ENCODE peak calls at places on chromosome 10, in eight cellular contexts. A is coronary artery; G is AG08396; N is activated CD4-positive, CD25-positive, alpha-beta regulatory T cell treated with anti-CD3 and anti-CD28 coated beads, Interleukin-2, amount 50 U/mL, for 72 hours; E is NCI-H460; X is occipital lobe; D is T-helper 1 cell; F is T-helper 17 cell. K is an unnamed sample.

GRCh38 chr10:34933676-34934075 is 118.6 kb upstream of the PARD3 start:
- DNase-seq in A (no peak), D (no peak), X (no peak), N (no peak), E (no peak), F (no peak), G (no peak), K (no peak)

GRCh38 chr10:103449208-103450144 is 2.7 kb downstream of the CALHM2 start:
- DNase-seq in A (no peak), N (no peak), F (no peak), D (no peak), X (no peak), E (no peak), G (no peak), K (no peak)

GRCh38 chr10:123795846-123796590 is 95.6 kb downstream of the CPXM2 start:
- DNase-seq in X (no peak), A (no peak), D (no peak), N (no peak), E (no peak), F (no peak), G (no peak), K (no peak)

GRCh38 chr10:103784723-103785418 is 70.5 kb downstream of the SH3PXD2A start:
- DNase-seq in D (no peak), E (no peak), A (no peak), F (no peak), N (no peak), G (no peak), X (no peak), K (no peak)

GRCh38 chr10:122852261-122852660 is 6.6 kb upstream of the CUZD1 start:
- DNase-seq in F (no peak), N (no peak), G (no peak), X (no peak), E (no peak), D (no peak), A (no peak), K (no peak)

GRCh38 chr10:5323446-5323845 is 41.3 kb upstream of the UCN3 start:
- DNase-seq in F (no peak), G (no peak), N (no peak), D (no peak), X (no peak), E (no peak), A (no peak), K (no peak)

GRCh38 chr10:103979530-103979929 is 12.6 kb downstream of the SLK start:
- DNase-seq in G (no peak), N (no peak), E (no peak), F (no peak), X (no peak), D (no peak), A (no peak), K (no peak)

GRCh38 chr10:3199488-3199887 is 26.9 kb upstream of the PITRM1 start:
- DNase-seq in A (no peak), N (no peak), X (no peak), F (no peak), G (no peak), E (no peak), D (no peak), K (no peak)

GRCh38 chr10:7318836-7319235 is 92.0 kb downstream of the SFMBT2 start:
- DNase-seq in X (no peak), N (no peak), F (no peak), A (no peak), D (no peak), G (no peak), E (no peak), K (no peak)

GRCh38 chr10:7819126-7819470 is 793 bp downstream of the TAF3 start:
- DNase-seq in E (peak; percentile 22), N (no peak), X (peak; percentile 58), F (no peak), G (peak; percentile 52), A (no peak), D (peak; percentile 25), K (peak; percentile 57)